ENCODE peak calls at places on chromosomes 1 and 21, in ten cellular contexts. L, N, G, T, Y, J, D, O, X and V are unnamed samples.

GRCh38 chr21:35658242-35658641 is 402.1 kb downstream of the SETD4 start:
- DNase-seq in L (no peak), N (peak), G (no peak), T (no peak), Y (no peak), J (peak), D (no peak), O (no peak), X (no peak), V (no peak)

GRCh38 chr1:204192589-204193352 is 3.5 kb downstream of the KISS1 start:
- DNase-seq in L (no peak), N (no peak), G (no peak), T (peak), Y (no peak), J (no peak), D (peak), O (no peak), X (no peak), V (no peak)

GRCh38 chr1:219686171-219686570 is 73.3 kb upstream of the ZC3H11B start:
- DNase-seq in L (no peak), N (no peak), G (no peak), T (no peak), Y (no peak), J (no peak), D (no peak), O (no peak), X (no peak), V (no peak)

GRCh38 chr1:153356392-153357075 is 1.1 kb upstream of the S100A9 start:
- DNase-seq in L (no peak), N (no peak), G (peak), T (no peak), Y (no peak), J (no peak), D (peak), O (no peak), X (no peak), V (no peak)

GRCh38 chr1:1205769-1206375 is 520 bp downstream of the TNFRSF18 start:
- DNase-seq in L (no peak), N (no peak), G (no peak), T (no peak), Y (no peak), J (no peak), D (no peak), O (peak), X (no peak), V (no peak)

GRCh38 chr1:242017580-242018233 is 18.8 kb upstream of the MAP1LC3C start:
- DNase-seq in L (peak), N (peak), G (no peak), T (peak), Y (peak), J (peak), D (peak), O (no peak), X (peak), V (peak)

GRCh38 chr1:206596319-206596666 is 16.0 kb downstream of the EIF2D start:
- DNase-seq in L (no peak), N (no peak), G (no peak), T (no peak), Y (no peak), J (no peak), D (no peak), O (no peak), X (no peak), V (no peak)

GRCh38 chr1:236172041-236172579 is 29.8 kb downstream of the GPR137B start:
- DNase-seq in L (no peak), N (no peak), G (no peak), T (no peak), Y (no peak), J (no peak), D (no peak), O (no peak), X (no peak), V (no peak)

GRCh38 chr1:198892065-198892464 is 253.2 kb downstream of the PTPRC start:
- DNase-seq in L (no peak), N (peak), G (no peak), T (no peak), Y (no peak), J (no peak), D (no peak), O (no peak), X (no peak), V (no peak)

GRCh38 chr1:11967028-11967547 is 13.2 kb upstream of the MFN2 start:
- DNase-seq in L (peak), N (no peak), G (peak), T (peak), Y (peak), J (peak), D (no peak), O (no peak), X (peak), V (peak)

GRCh38 chr21:34706337-34706736 is 37.5 kb downstream of the CLIC6 start:
- DNase-seq in L (no peak), N (no peak), G (peak), T (no peak), Y (no peak), J (no peak), D (no peak), O (no peak), X (no peak), V (no peak)

GRCh38 chr1:112935474-112936289 is 20.3 kb downstream of the SLC16A1 start:
- DNase-seq in L (peak), N (peak), G (no peak), T (no peak), Y (peak), J (no peak), D (no peak), O (no peak), X (no peak), V (no peak)

GRCh38 chr21:17783816-17784598 is 35.1 kb downstream of the C21orf91 start:
- DNase-seq in L (no peak), N (no peak), G (no peak), T (no peak), Y (no peak), J (no peak), D (no peak), O (no peak), X (no peak), V (no peak)

GRCh38 chr1:221602866-221603265 is 139.0 kb downstream of the DUSP10 start:
- DNase-seq in L (no peak), N (peak), G (no peak), T (no peak), Y (no peak), J (peak), D (no peak), O (no peak), X (no peak), V (no peak)

GRCh38 chr1:74767490-74767889 is 34.5 kb downstream of the TYW3 start:
- DNase-seq in L (peak), N (peak), G (no peak), T (no peak), Y (peak), J (no peak), D (no peak), O (no peak), X (no peak), V (peak)

GRCh38 chr1:2380816-2381591 is 10.3 kb downstream of the MORN1 start:
- DNase-seq in L (no peak), N (no peak), G (no peak), T (no peak), Y (no peak), J (no peak), D (no peak), O (peak), X (no peak), V (peak)

GRCh38 chr1:2383576-2383975 is 7.8 kb downstream of the MORN1 start:
- DNase-seq in L (no peak), N (no peak), G (peak), T (no peak), Y (no peak), J (no peak), D (no peak), O (no peak), X (no peak), V (no peak)

GRCh38 chr1:2382621-2383361 is 8.6 kb downstream of the MORN1 start:
- DNase-seq in L (peak), N (no peak), G (peak), T (no peak), Y (peak), J (peak), D (no peak), O (peak), X (no peak), V (peak)

GRCh38 chr1:2379733-2380404 is 11.5 kb downstream of the MORN1 start:
- DNase-seq in L (no peak), N (no peak), G (no peak), T (no peak), Y (no peak), J (no peak), D (no peak), O (peak), X (no peak), V (no peak)

GRCh38 chr1:2381741-2382620 is 9.4 kb downstream of the MORN1 start:
- DNase-seq in L (peak), N (peak), G (peak), T (peak), Y (peak), J (peak), D (peak), O (peak), X (peak), V (peak)
- TF ChIP-seq POLR2A in L (no peak), N (no peak), G (no peak), T (no peak), Y (no peak), J (no peak), D (no peak), O (no peak), X (no peak), V (no peak)

DNA sequence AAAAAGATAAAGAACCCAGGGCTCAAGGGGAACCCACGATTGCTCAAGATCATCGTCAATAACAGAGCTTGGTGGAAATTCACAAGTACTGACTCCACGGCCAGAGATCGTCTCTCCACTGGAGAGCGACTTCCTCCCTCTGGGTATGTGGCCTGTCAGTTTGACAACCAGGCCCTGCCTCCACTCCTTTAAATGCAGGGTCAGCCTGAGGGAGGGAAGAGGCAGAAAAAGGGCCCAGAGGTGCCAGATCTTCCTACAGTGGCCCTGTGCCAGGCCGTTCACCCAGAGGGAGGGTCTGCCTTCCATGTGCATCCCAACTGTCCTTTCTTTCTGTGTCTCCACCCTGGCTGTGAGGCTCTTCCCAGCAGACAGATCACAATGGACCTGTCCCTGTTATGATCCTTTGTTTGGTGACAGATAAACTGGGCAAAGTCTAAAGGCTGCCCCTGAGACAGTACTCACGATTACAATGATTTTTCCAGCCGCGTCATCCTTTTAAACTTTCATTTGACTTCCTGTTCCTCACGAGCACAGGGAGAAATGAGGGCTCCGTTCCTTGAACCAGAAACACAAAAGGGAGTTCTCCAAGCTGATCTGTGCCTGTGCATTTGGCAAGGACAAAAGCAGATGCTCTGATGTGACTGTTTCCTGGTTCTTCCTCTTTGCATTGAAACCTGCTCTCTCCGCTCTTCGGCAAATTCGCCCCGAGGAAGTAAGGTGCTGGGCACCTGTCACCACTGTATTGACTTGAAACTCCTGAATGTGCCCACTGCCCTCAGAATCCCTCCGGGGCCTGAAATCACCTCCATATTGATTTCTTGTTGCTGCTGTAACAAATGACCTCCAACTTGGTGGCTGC is 126.8 kb downstream of the PGBD5 start:
- DNase-seq in L (no peak), N (no peak), G (no peak), T (peak), Y (no peak), J (no peak), D (no peak), O (no peak), X (no peak), V (no peak)
- TF ChIP-seq POLR2A in L (no peak), N (no peak), G (peak), T (no peak), Y (no peak), J (no peak), D (no peak), O (no peak), X (no peak), V (no peak)

GRCh38 chr1:24715658-24716057 is 29.6 kb upstream of the CLIC4 start:
- DNase-seq in L (no peak), N (no peak), G (no peak), T (no peak), Y (no peak), J (no peak), D (no peak), O (no peak), X (no peak), V (peak)
- TF ChIP-seq POLR2A in L (no peak), N (no peak), G (no peak), T (no peak), Y (no peak), J (no peak), D (no peak), O (no peak), X (no peak), V (no peak)

GRCh38 chr1:160522622-160523345 is at the start of gene SLAMF6:
- DNase-seq in L (no peak), N (no peak), G (no peak), T (no peak), Y (peak), J (no peak), D (no peak), O (no peak), X (no peak), V (no peak)
- TF ChIP-seq POLR2A in L (no peak), N (no peak), G (no peak), T (no peak), Y (no peak), J (no peak), D (no peak), O (no peak), X (peak), V (no peak)

DNA sequence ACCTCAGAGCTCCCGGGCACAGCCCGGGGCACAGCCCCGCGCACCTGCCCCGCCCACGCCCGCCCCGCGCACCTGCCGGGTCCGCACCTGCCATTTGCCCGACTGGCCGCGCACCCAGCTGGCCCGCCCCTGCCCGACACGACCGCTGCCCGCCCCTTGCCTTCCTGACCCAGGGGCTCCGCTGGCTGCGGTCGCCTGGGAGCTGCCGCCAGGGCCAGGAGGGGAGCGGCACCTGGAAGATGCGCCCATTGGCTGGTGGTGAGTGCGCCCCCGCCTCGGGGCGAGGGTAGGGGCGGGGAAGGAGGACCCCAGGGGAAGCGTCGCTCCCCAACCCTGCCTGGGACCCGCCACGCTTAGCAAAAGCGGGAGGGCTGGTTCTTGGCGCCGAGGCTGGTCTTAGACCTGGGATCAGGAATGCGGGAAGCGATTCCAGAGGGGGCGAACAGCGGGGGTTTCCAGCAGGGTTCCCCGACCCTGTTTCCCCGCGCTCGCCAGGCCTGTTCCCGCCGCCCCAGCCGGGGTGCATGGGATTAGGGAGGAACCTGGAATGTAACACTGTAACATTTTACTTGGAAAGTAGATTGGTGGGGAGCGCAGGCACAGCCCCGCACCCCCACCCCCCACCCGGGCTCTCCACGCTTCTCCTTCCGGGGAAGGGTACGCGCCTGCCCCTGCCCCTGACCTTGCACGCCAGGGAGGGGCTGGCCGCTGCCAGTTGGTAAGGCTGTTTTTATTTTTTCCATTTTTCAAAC is at the start of gene FAM3B:
- DNase-seq in L (no peak), N (no peak), G (no peak), T (peak), Y (no peak), J (no peak), D (no peak), O (no peak), X (no peak), V (no peak)
- TF ChIP-seq POLR2A in L (no peak), N (no peak), G (no peak), T (no peak), Y (no peak), J (no peak), D (no peak), O (no peak), X (no peak), V (no peak)

GRCh38 chr1:202085682-202086373 is 36.9 kb upstream of the GPR37L1 start:
- DNase-seq in L (no peak), N (peak), G (no peak), T (no peak), Y (peak), J (no peak), D (peak), O (peak), X (no peak), V (peak)
- TF ChIP-seq POLR2A in L (no peak), N (no peak), G (no peak), T (no peak), Y (no peak), J (no peak), D (no peak), O (no peak), X (no peak), V (no peak)

GRCh38 chr1:9235123-9235513 is 544 bp downstream of the H6PD start:
- DNase-seq in L (no peak), N (peak), G (peak), T (peak), Y (no peak), J (peak), D (no peak), O (no peak), X (no peak), V (no peak)
- TF ChIP-seq POLR2A in L (no peak), N (no peak), G (no peak), T (no peak), Y (no peak), J (no peak), D (no peak), O (no peak), X (no peak), V (no peak)